ENCODE peak calls at places on chromosomes 3 and 15, in five cellular contexts. One of them, this sample, is unnamed.

GRCh38 chr3:79765854-79766253 is 1.9 kb downstream of the ROBO1 start:
- DNase-seq in activated gamma-delta T cell treated with Interleukin-2 at 50 U/mL for 16 hours: no peak
- DNase-seq in occipital lobe: no peak
- DNase-seq in skeletal muscle cell: no peak
- DNase-seq in EH: no peak
- DNase-seq in this sample: no peak

GRCh38 chr15:60643490-60644040 is 164.6 kb upstream of the ICE2 start:
- DNase-seq in activated gamma-delta T cell treated with Interleukin-2 at 50 U/mL for 16 hours: no peak
- DNase-seq in occipital lobe: no peak
- DNase-seq in skeletal muscle cell: no peak
- DNase-seq in EH: no peak
- DNase-seq in this sample: no peak

GRCh38 chr3:8442993-8443670 is 58.5 kb upstream of the LMCD1 start:
- DNase-seq in activated gamma-delta T cell treated with Interleukin-2 at 50 U/mL for 16 hours: no peak
- DNase-seq in occipital lobe: no peak
- DNase-seq in skeletal muscle cell: no peak
- DNase-seq in EH: no peak
- DNase-seq in this sample: no peak

GRCh38 chr3:165185707-165186327 is 10.4 kb downstream of the SLITRK3 start:
- DNase-seq in activated gamma-delta T cell treated with Interleukin-2 at 50 U/mL for 16 hours: no peak
- DNase-seq in occipital lobe: no peak
- DNase-seq in skeletal muscle cell: peak
- DNase-seq in EH: peak
- DNase-seq in this sample: no peak

GRCh38 chr3:16429086-16429485 is 84.4 kb downstream of the RFTN1 start:
- DNase-seq in activated gamma-delta T cell treated with Interleukin-2 at 50 U/mL for 16 hours: no peak
- DNase-seq in occipital lobe: no peak
- DNase-seq in skeletal muscle cell: no peak
- DNase-seq in EH: peak
- DNase-seq in this sample: no peak

GRCh38 chr15:41954036-41954435 is 18.3 kb downstream of the EHD4 start:
- DNase-seq in activated gamma-delta T cell treated with Interleukin-2 at 50 U/mL for 16 hours: no peak
- DNase-seq in occipital lobe: no peak
- DNase-seq in skeletal muscle cell: no peak
- DNase-seq in EH: no peak
- DNase-seq in this sample: no peak

GRCh38 chr3:56042326-56042951 is 425.8 kb downstream of the ERC2 start:
- DNase-seq in activated gamma-delta T cell treated with Interleukin-2 at 50 U/mL for 16 hours: no peak
- DNase-seq in occipital lobe: no peak
- DNase-seq in skeletal muscle cell: no peak
- DNase-seq in EH: peak
- DNase-seq in this sample: no peak

GRCh38 chr3:46293991-46294833 is 52.0 kb downstream of the CCR3 start:
- DNase-seq in activated gamma-delta T cell treated with Interleukin-2 at 50 U/mL for 16 hours: no peak
- DNase-seq in occipital lobe: no peak
- DNase-seq in skeletal muscle cell: no peak
- DNase-seq in EH: no peak
- DNase-seq in this sample: no peak

GRCh38 chr3:46906471-46907058 is 29.0 kb downstream of the PTH1R start:
- DNase-seq in activated gamma-delta T cell treated with Interleukin-2 at 50 U/mL for 16 hours: no peak
- DNase-seq in occipital lobe: no peak
- DNase-seq in skeletal muscle cell: no peak
- DNase-seq in EH: no peak
- DNase-seq in this sample: no peak

GRCh38 chr3:171565671-171566070 is 105.5 kb upstream of the TNIK start:
- DNase-seq in activated gamma-delta T cell treated with Interleukin-2 at 50 U/mL for 16 hours: no peak
- DNase-seq in occipital lobe: no peak
- DNase-seq in skeletal muscle cell: peak
- DNase-seq in EH: peak
- DNase-seq in this sample: no peak

GRCh38 chr3:25007974-25008658 is 419.9 kb upstream of the RARB start:
- DNase-seq in activated gamma-delta T cell treated with Interleukin-2 at 50 U/mL for 16 hours: no peak
- DNase-seq in occipital lobe: no peak
- DNase-seq in skeletal muscle cell: no peak
- DNase-seq in EH: peak
- DNase-seq in this sample: no peak

GRCh38 chr15:27686376-27686775 is 412.7 kb downstream of the OCA2 start:
- DNase-seq in activated gamma-delta T cell treated with Interleukin-2 at 50 U/mL for 16 hours: no peak
- DNase-seq in occipital lobe: no peak
- DNase-seq in skeletal muscle cell: peak
- DNase-seq in EH: no peak
- DNase-seq in this sample: no peak

GRCh38 chr3:41710646-41711388 is 251.1 kb downstream of the ULK4 start:
- DNase-seq in activated gamma-delta T cell treated with Interleukin-2 at 50 U/mL for 16 hours: no peak
- DNase-seq in occipital lobe: no peak
- DNase-seq in skeletal muscle cell: peak
- DNase-seq in EH: peak
- DNase-seq in this sample: no peak

GRCh38 chr3:158845748-158846350 is 44.0 kb downstream of the MFSD1 start:
- DNase-seq in activated gamma-delta T cell treated with Interleukin-2 at 50 U/mL for 16 hours: peak
- DNase-seq in occipital lobe: no peak
- DNase-seq in skeletal muscle cell: no peak
- DNase-seq in EH: peak
- DNase-seq in this sample: peak

GRCh38 chr3:64270861-64271260 is 45.6 kb upstream of the PRICKLE2 start:
- DNase-seq in activated gamma-delta T cell treated with Interleukin-2 at 50 U/mL for 16 hours: no peak
- DNase-seq in occipital lobe: no peak
- DNase-seq in skeletal muscle cell: no peak
- DNase-seq in EH: no peak
- DNase-seq in this sample: no peak

GRCh38 chr3:38730281-38730680 is 80.8 kb upstream of the SCN5A start:
- DNase-seq in activated gamma-delta T cell treated with Interleukin-2 at 50 U/mL for 16 hours: no peak
- DNase-seq in occipital lobe: no peak
- DNase-seq in skeletal muscle cell: peak
- DNase-seq in EH: peak
- DNase-seq in this sample: no peak

GRCh38 chr3:13168391-13168790 is 95.2 kb upstream of the IQSEC1 start:
- DNase-seq in activated gamma-delta T cell treated with Interleukin-2 at 50 U/mL for 16 hours: no peak
- DNase-seq in occipital lobe: no peak
- DNase-seq in skeletal muscle cell: no peak
- DNase-seq in EH: no peak
- DNase-seq in this sample: no peak

GRCh38 chr15:23855947-23856346 is 168.8 kb upstream of the NDN start:
- DNase-seq in activated gamma-delta T cell treated with Interleukin-2 at 50 U/mL for 16 hours: no peak
- DNase-seq in occipital lobe: no peak
- DNase-seq in skeletal muscle cell: no peak
- DNase-seq in EH: no peak
- DNase-seq in this sample: no peak

GRCh38 chr3:143122608-143123352 is 3.2 kb downstream of the CHST2 start:
- DNase-seq in activated gamma-delta T cell treated with Interleukin-2 at 50 U/mL for 16 hours: no peak
- DNase-seq in occipital lobe: no peak
- DNase-seq in skeletal muscle cell: no peak
- DNase-seq in EH: no peak
- DNase-seq in this sample: peak

GRCh38 chr3:16067837-16068471 is 106.5 kb upstream of the GALNT15 start:
- DNase-seq in activated gamma-delta T cell treated with Interleukin-2 at 50 U/mL for 16 hours: no peak
- DNase-seq in occipital lobe: no peak
- DNase-seq in skeletal muscle cell: no peak
- DNase-seq in EH: peak
- DNase-seq in this sample: no peak

GRCh38 chr15:63135281-63135680 is 13.6 kb downstream of the LACTB start:
- DNase-seq in activated gamma-delta T cell treated with Interleukin-2 at 50 U/mL for 16 hours: no peak
- DNase-seq in occipital lobe: no peak
- DNase-seq in skeletal muscle cell: no peak
- DNase-seq in EH: peak
- DNase-seq in this sample: no peak

GRCh38 chr15:64877435-64877834 is 34.3 kb upstream of the ANKDD1A start:
- DNase-seq in activated gamma-delta T cell treated with Interleukin-2 at 50 U/mL for 16 hours: no peak
- DNase-seq in occipital lobe: no peak
- DNase-seq in skeletal muscle cell: no peak
- DNase-seq in EH: peak
- DNase-seq in this sample: no peak

GRCh38 chr15:80578206-80578595 is 116.9 kb upstream of the ABHD17C start:
- DNase-seq in activated gamma-delta T cell treated with Interleukin-2 at 50 U/mL for 16 hours: no peak
- DNase-seq in occipital lobe: no peak
- DNase-seq in skeletal muscle cell: no peak
- DNase-seq in EH: no peak
- DNase-seq in this sample: no peak

GRCh38 chr3:37887062-37887461 is 25.4 kb downstream of the CTDSPL start:
- DNase-seq in activated gamma-delta T cell treated with Interleukin-2 at 50 U/mL for 16 hours: no peak
- DNase-seq in occipital lobe: no peak
- DNase-seq in skeletal muscle cell: no peak
- DNase-seq in EH: no peak
- DNase-seq in this sample: no peak

GRCh38 chr3:31829826-31830426 is 151.1 kb downstream of the OSBPL10 start:
- DNase-seq in activated gamma-delta T cell treated with Interleukin-2 at 50 U/mL for 16 hours: no peak
- DNase-seq in occipital lobe: no peak
- DNase-seq in skeletal muscle cell: no peak
- DNase-seq in EH: no peak
- DNase-seq in this sample: no peak

GRCh38 chr3:186261638-186262037 is 100.4 kb downstream of the DGKG start:
- DNase-seq in activated gamma-delta T cell treated with Interleukin-2 at 50 U/mL for 16 hours: no peak
- DNase-seq in occipital lobe: no peak
- DNase-seq in skeletal muscle cell: no peak
- DNase-seq in EH: no peak
- DNase-seq in this sample: no peak

GRCh38 chr3:129911261-129911861 is 17.9 kb upstream of the TMCC1 start:
- DNase-seq in activated gamma-delta T cell treated with Interleukin-2 at 50 U/mL for 16 hours: no peak
- DNase-seq in occipital lobe: no peak
- DNase-seq in skeletal muscle cell: no peak
- DNase-seq in EH: no peak
- DNase-seq in this sample: no peak

GRCh38 chr3:59660852-59661624 is 611.2 kb upstream of the CFAP20DC start:
- DNase-seq in activated gamma-delta T cell treated with Interleukin-2 at 50 U/mL for 16 hours: no peak
- DNase-seq in occipital lobe: no peak
- DNase-seq in skeletal muscle cell: no peak
- DNase-seq in EH: no peak
- DNase-seq in this sample: no peak

GRCh38 chr15:58285212-58285920 is 146.4 kb upstream of the LIPC start:
- DNase-seq in activated gamma-delta T cell treated with Interleukin-2 at 50 U/mL for 16 hours: no peak
- DNase-seq in occipital lobe: no peak
- DNase-seq in skeletal muscle cell: no peak
- DNase-seq in EH: no peak
- DNase-seq in this sample: no peak

GRCh38 chr15:73805504-73806089 is 52.4 kb upstream of the INSYN1 start:
- DNase-seq in activated gamma-delta T cell treated with Interleukin-2 at 50 U/mL for 16 hours: no peak
- DNase-seq in occipital lobe: no peak
- DNase-seq in skeletal muscle cell: no peak
- DNase-seq in EH: no peak
- DNase-seq in this sample: no peak

GRCh38 chr3:117665311-117665710 is 955.7 kb downstream of the TUSC7 start:
- DNase-seq in activated gamma-delta T cell treated with Interleukin-2 at 50 U/mL for 16 hours: no peak
- DNase-seq in occipital lobe: peak
- DNase-seq in skeletal muscle cell: no peak
- DNase-seq in EH: no peak
- DNase-seq in this sample: no peak

GRCh38 chr3:181210275-181210674 is 220.7 kb upstream of the DNAJC19 start:
- DNase-seq in activated gamma-delta T cell treated with Interleukin-2 at 50 U/mL for 16 hours: no peak
- DNase-seq in occipital lobe: no peak
- DNase-seq in skeletal muscle cell: no peak
- DNase-seq in EH: no peak
- DNase-seq in this sample: no peak

This sample was measured in B cell.